ENCODE peak calls at places on chromosomes 1 and 21, in six cellular contexts. N, Z, I, G, S and H are unnamed samples.

GRCh38 chr1:53543130-53543770 is 84.1 kb downstream of the DMRTB1 start:
- DNase-seq in N (peak), Z (no peak), I (no peak), G (peak), S (no peak), H (no peak)

GRCh38 chr1:115239148-115239820 is 98.8 kb downstream of the NGF start:
- DNase-seq in N (no peak), Z (no peak), I (no peak), G (no peak), S (peak), H (no peak)

GRCh38 chr1:209899948-209900347 is 38.1 kb upstream of the SYT14 start:
- DNase-seq in N (no peak), Z (no peak), I (no peak), G (no peak), S (no peak), H (no peak)

GRCh38 chr1:10378071-10378841 is 20.6 kb upstream of the PGD start:
- DNase-seq in N (no peak), Z (no peak), I (peak), G (peak), S (peak), H (peak)

GRCh38 chr1:113859478-113860175 is 11.9 kb downstream of the PTPN22 start:
- DNase-seq in N (no peak), Z (no peak), I (no peak), G (no peak), S (no peak), H (no peak)

GRCh38 chr21:44011774-44012473 is at the start of gene TRAPPC10:
- DNase-seq in N (peak), Z (peak), I (peak), G (peak), S (peak), H (peak)

GRCh38 chr1:165633624-165634023 is 2.6 kb downstream of the MGST3 start:
- DNase-seq in N (no peak), Z (no peak), I (no peak), G (no peak), S (peak), H (no peak)

GRCh38 chr1:8702121-8702520 is 115.3 kb downstream of the RERE start:
- DNase-seq in N (no peak), Z (no peak), I (peak), G (peak), S (no peak), H (no peak)

GRCh38 chr1:198408716-198409115 is 131.8 kb downstream of the ATP6V1G3 start:
- DNase-seq in N (no peak), Z (no peak), I (no peak), G (no peak), S (no peak), H (no peak)

GRCh38 chr1:86419277-86419903 is 4.6 kb upstream of the CLCA2 start:
- DNase-seq in N (no peak), Z (peak), I (no peak), G (no peak), S (no peak), H (no peak)

GRCh38 chr1:174217787-174218574 is 58.7 kb downstream of the RABGAP1L start:
- DNase-seq in N (no peak), Z (no peak), I (no peak), G (no peak), S (peak), H (no peak)

GRCh38 chr1:97245682-97246081 is 524.1 kb downstream of the PTBP2 start:
- DNase-seq in N (no peak), Z (no peak), I (no peak), G (no peak), S (peak), H (no peak)

GRCh38 chr1:162548170-162548569 is 13.4 kb upstream of the UAP1 start:
- DNase-seq in N (peak), Z (no peak), I (peak), G (no peak), S (peak), H (no peak)

GRCh38 chr1:200314085-200314750 is 95.6 kb downstream of the ZNF281 start:
- DNase-seq in N (no peak), Z (no peak), I (no peak), G (no peak), S (peak), H (no peak)

GRCh38 chr21:45972716-45973474 is 8.7 kb upstream of the COL6A1 start:
- DNase-seq in N (peak), Z (no peak), I (peak), G (peak), S (peak), H (peak)

GRCh38 chr1:168439451-168440375 is 104.1 kb downstream of the XCL2 start:
- DNase-seq in N (peak), Z (peak), I (peak), G (peak), S (peak), H (peak)

GRCh38 chr1:109257682-109258421 is 8.5 kb downstream of the CELSR2 start:
- DNase-seq in N (no peak), Z (no peak), I (no peak), G (no peak), S (no peak), H (no peak)

GRCh38 chr1:203065191-203065590 is 20.6 kb downstream of the MYOG start:
- DNase-seq in N (peak), Z (no peak), I (no peak), G (no peak), S (no peak), H (no peak)

GRCh38 chr21:38920631-38921398 is 115.1 kb downstream of the ETS2 start:
- DNase-seq in N (no peak), Z (no peak), I (no peak), G (no peak), S (peak), H (no peak)

GRCh38 chr1:49098866-49099265 is 322.2 kb upstream of the BEND5 start:
- DNase-seq in N (no peak), Z (no peak), I (no peak), G (no peak), S (no peak), H (no peak)

GRCh38 chr1:30759718-30760281 is 2.2 kb upstream of the LAPTM5 start:
- DNase-seq in N (no peak), Z (peak), I (no peak), G (no peak), S (no peak), H (no peak)

GRCh38 chr1:214551052-214551435 is 358 bp downstream of the PTPN14 start:
- DNase-seq in N (peak), Z (no peak), I (peak), G (peak), S (no peak), H (peak)

GRCh38 chr1:201675143-201675542 is 136.2 kb downstream of the NAV1 start:
- DNase-seq in N (peak), Z (no peak), I (peak), G (no peak), S (no peak), H (peak)

GRCh38 chr1:7454052-7454815 is 316.9 kb upstream of the VAMP3 start:
- DNase-seq in N (no peak), Z (no peak), I (no peak), G (no peak), S (peak), H (peak)

GRCh38 chr1:240803151-240803550 is 191.2 kb upstream of the GREM2 start:
- DNase-seq in N (no peak), Z (no peak), I (no peak), G (no peak), S (peak), H (no peak)

GRCh38 chr1:229478852-229479251 is 29.3 kb downstream of the NUP133 start:
- DNase-seq in N (no peak), Z (no peak), I (no peak), G (no peak), S (no peak), H (no peak)

GRCh38 chr1:32199717-32200072 is 700 bp upstream of the CCDC28B start:
- DNase-seq in N (peak), Z (no peak), I (peak), G (no peak), S (peak), H (peak)

GRCh38 chr21:28089599-28090421 is 902.9 kb downstream of the LTN1 start:
- DNase-seq in N (peak), Z (no peak), I (no peak), G (no peak), S (no peak), H (no peak)

GRCh38 chr21:28084951-28085350 is 907.7 kb downstream of the LTN1 start:
- DNase-seq in N (no peak), Z (no peak), I (no peak), G (no peak), S (no peak), H (no peak)

GRCh38 chr21:28091500-28091899 is 901.2 kb downstream of the LTN1 start:
- DNase-seq in N (no peak), Z (no peak), I (no peak), G (no peak), S (no peak), H (no peak)

GRCh38 chr21:28086861-28087581 is 905.7 kb downstream of the LTN1 start:
- DNase-seq in N (no peak), Z (no peak), I (no peak), G (no peak), S (no peak), H (no peak)

GRCh38 chr21:28090546-28090945 is 902.1 kb downstream of the LTN1 start:
- DNase-seq in N (no peak), Z (no peak), I (no peak), G (no peak), S (no peak), H (no peak)
- H3K4me3 ChIP-seq in N (peak), Z (no peak), I (no peak), G (no peak), S (no peak), H (no peak)

DNA sequence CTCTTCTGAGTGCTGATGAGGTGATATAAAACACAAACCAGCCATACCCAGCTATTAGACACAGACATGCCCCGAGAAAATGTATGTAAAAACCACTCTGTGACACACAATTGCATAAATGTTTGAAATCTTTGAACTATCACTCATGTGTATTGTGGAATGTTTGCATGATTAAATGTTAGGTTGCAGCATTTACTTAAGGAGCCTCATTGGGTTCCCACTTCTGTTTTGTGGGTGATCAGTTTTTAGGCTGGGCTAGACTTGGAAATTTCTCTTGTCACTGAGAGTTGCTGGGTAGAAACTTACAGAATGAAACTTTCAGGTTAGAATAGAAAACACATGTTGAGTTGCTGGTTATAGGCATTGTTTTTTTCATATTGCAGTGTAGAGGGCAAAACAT is 270.5 kb upstream of the B3GALT2 start:
- DNase-seq in N (no peak), Z (no peak), I (no peak), G (no peak), S (peak), H (no peak)
- H3K4me3 ChIP-seq in N (no peak), Z (no peak), I (no peak), G (no peak), S (no peak), H (no peak)

GRCh38 chr1:92486251-92487077 is at the start of gene GFI1:
- DNase-seq in N (peak), Z (peak), I (no peak), G (peak), S (no peak), H (peak)

GRCh38 chr1:92485374-92486250 is 1.1 kb downstream of the GFI1 start:
- DNase-seq in N (peak), Z (peak), I (no peak), G (peak), S (no peak), H (no peak)

GRCh38 chr1:92483442-92484170 is 3.1 kb downstream of the GFI1 start:
- DNase-seq in N (no peak), Z (peak), I (no peak), G (peak), S (no peak), H (no peak)

GRCh38 chr1:92484171-92484471 is 2.6 kb downstream of the GFI1 start:
- DNase-seq in N (no peak), Z (no peak), I (no peak), G (no peak), S (no peak), H (no peak)

GRCh38 chr1:92484472-92485373 is 2.0 kb downstream of the GFI1 start:
- DNase-seq in N (peak), Z (peak), I (no peak), G (peak), S (no peak), H (peak)
- H3K4me3 ChIP-seq in N (peak), Z (peak), I (peak), G (peak), S (no peak), H (no peak)

DNA sequence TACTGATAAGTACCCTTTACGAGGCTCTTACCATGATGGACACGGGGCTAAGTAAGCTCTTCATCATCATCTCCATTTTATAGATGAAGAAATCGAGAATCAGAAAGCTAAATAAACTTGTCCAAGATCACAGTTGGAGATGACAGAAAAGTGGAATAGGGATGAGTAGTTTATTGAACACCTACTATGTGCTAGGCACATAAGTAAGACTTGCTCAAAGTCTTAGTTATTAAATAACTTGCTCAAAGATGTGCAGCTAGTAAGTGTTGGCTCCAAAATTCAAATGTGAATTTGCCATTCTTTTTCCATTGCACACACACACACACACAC is 611 bp upstream of the RGS16 start:
- DNase-seq in N (no peak), Z (no peak), I (no peak), G (no peak), S (no peak), H (no peak)
- H3K4me3 ChIP-seq in N (peak), Z (peak), I (peak), G (peak), S (no peak), H (no peak)

DNA sequence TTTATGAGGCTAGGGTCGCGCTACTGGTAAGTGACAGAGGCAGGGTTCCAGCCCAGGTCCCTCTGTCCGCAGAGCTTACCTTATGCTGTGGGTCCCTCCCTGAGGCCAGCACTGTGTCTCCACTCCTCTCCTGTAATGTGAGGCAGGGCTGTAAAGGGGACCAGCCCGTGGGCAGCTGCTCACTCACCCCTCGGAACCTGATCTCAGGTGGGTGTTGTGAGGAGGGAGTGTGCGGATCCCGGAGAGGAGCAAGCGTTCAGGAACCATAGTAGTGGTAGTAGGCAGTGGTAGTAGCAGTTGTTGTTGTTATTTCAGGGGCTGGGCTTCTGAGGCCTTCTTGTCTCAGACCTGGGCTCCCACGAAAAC is 1.7 kb downstream of the ZC3H12A start:
- DNase-seq in N (no peak), Z (no peak), I (no peak), G (no peak), S (no peak), H (no peak)
- H3K4me3 ChIP-seq in N (peak), Z (peak), I (peak), G (peak), S (peak), H (peak)

GRCh38 chr21:35204850-35205564 is 155.9 kb upstream of the RUNX1 start:
- DNase-seq in N (peak), Z (no peak), I (peak), G (peak), S (peak), H (peak)

GRCh38 chr21:35208117-35208516 is 159.0 kb upstream of the RUNX1 start:
- DNase-seq in N (no peak), Z (no peak), I (peak), G (no peak), S (no peak), H (no peak)

GRCh38 chr21:35204125-35204524 is 155.0 kb upstream of the RUNX1 start:
- DNase-seq in N (no peak), Z (no peak), I (no peak), G (no peak), S (peak), H (no peak)

GRCh38 chr21:35207322-35207721 is 158.2 kb upstream of the RUNX1 start:
- DNase-seq in N (peak), Z (no peak), I (no peak), G (no peak), S (no peak), H (no peak)

GRCh38 chr21:35206141-35207125 is 157.3 kb upstream of the RUNX1 start:
- DNase-seq in N (peak), Z (no peak), I (no peak), G (no peak), S (peak), H (no peak)
- H3K4me3 ChIP-seq in N (peak), Z (no peak), I (no peak), G (no peak), S (no peak), H (no peak)

DNA sequence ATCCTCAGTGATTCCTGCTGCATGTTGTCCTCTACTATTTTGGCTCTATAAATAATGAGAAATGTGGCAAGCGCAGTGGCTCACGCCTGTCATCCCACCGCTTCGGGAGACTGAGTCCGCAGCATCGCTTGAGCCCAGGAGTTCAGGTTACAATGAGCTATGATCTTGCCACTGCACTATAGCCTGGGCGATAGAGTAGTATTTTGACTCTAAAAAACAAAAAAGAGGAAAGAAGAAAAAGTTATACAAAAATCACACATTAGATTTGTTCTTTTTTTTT is 756 bp upstream of the SLC25A44 start:
- DNase-seq in N (no peak), Z (no peak), I (no peak), G (no peak), S (no peak), H (no peak)
- H3K4me3 ChIP-seq in N (peak), Z (peak), I (peak), G (peak), S (peak), H (peak)

GRCh38 chr1:89670711-89671110 is 37.8 kb downstream of the LRRC8C start:
- DNase-seq in N (no peak), Z (no peak), I (no peak), G (no peak), S (no peak), H (no peak)
- H3K4me3 ChIP-seq in N (no peak), Z (no peak), I (no peak), G (no peak), S (no peak), H (no peak)

GRCh38 chr1:19813651-19813960 is 1.5 kb downstream of the RNF186 start:
- DNase-seq in N (no peak), Z (no peak), I (no peak), G (no peak), S (no peak), H (no peak)
- H3K4me3 ChIP-seq in N (no peak), Z (no peak), I (no peak), G (no peak), S (no peak), H (no peak)